ENCODE peak calls at places on chromosome 3, in five cellular contexts. I is A549, K is K562, U is GM12878, F is H1. D is an unnamed sample.
A peak's percentile ranks its signal among the peaks of the same experiment; 100 is the strongest.

GRCh38 chr3:184636774-184637316 is 75.0 kb downstream of the MAGEF1 start:
- DNase-seq in I (peak; percentile 24), K (no peak), U (no peak), F (no peak), D (no peak)

GRCh38 chr3:180329187-180329586 is 272.8 kb upstream of the TTC14 start:
- DNase-seq in I (no peak), K (no peak), U (peak; percentile 43), F (no peak), D (no peak)

GRCh38 chr3:104885214-104885814 is 481.4 kb upstream of the ALCAM start:
- DNase-seq in I (no peak), K (no peak), U (no peak), F (no peak), D (no peak)

GRCh38 chr3:63492464-63492863 is 160.0 kb upstream of the SNTN start:
- DNase-seq in I (no peak), K (no peak), U (no peak), F (no peak), D (no peak)

GRCh38 chr3:40679289-40679688 is 154.5 kb downstream of the ZNF621 start:
- DNase-seq in I (no peak), K (no peak), U (no peak), F (no peak), D (no peak)

GRCh38 chr3:190366145-190366544 is 21.8 kb upstream of the CLDN16 start:
- DNase-seq in I (no peak), K (no peak), U (no peak), F (no peak), D (no peak)

GRCh38 chr3:49104427-49105291 is at the start of gene QARS1:
- DNase-seq in I (peak; percentile 84), K (peak; percentile 94), U (peak; percentile 69), F (peak; percentile 81), D (peak; percentile 94)

GRCh38 chr3:72320911-72321385 is 527.3 kb downstream of the SHQ1 start:
- DNase-seq in I (no peak), K (no peak), U (no peak), F (no peak), D (no peak)

GRCh38 chr3:35680866-35681650 is 41.7 kb downstream of the ARPP21 start:
- DNase-seq in I (no peak), K (no peak), U (no peak), F (no peak), D (no peak)

GRCh38 chr3:32593903-32594525 is 23.4 kb upstream of the DYNC1LI1 start:
- DNase-seq in I (no peak), K (no peak), U (no peak), F (no peak), D (no peak)

GRCh38 chr3:186653079-186653710 is 12.6 kb upstream of the HRG start:
- DNase-seq in I (no peak), K (no peak), U (peak; percentile 61), F (no peak), D (no peak)

GRCh38 chr3:52777127-52777958 is at the start of gene ITIH1:
- DNase-seq in I (no peak), K (no peak), U (no peak), F (no peak), D (no peak)
- TF ChIP-seq HDAC2 in I (no peak), K (no peak), U (no peak), F (no peak), D (peak; percentile 15)

GRCh38 chr3:45906681-45907220 is 20.4 kb downstream of the CCR9 start:
- DNase-seq in I (no peak), K (peak; percentile 43), U (no peak), F (no peak), D (peak; percentile 8)

GRCh38 chr3:45905755-45906154 is 19.4 kb downstream of the CCR9 start:
- DNase-seq in I (no peak), K (no peak), U (no peak), F (no peak), D (no peak)

GRCh38 chr3:45908761-45909160 is 22.4 kb downstream of the CCR9 start:
- DNase-seq in I (no peak), K (no peak), U (no peak), F (no peak), D (no peak)

GRCh38 chr3:45907769-45908705 is 21.7 kb downstream of the CCR9 start:
- DNase-seq in I (no peak), K (no peak), U (no peak), F (no peak), D (no peak)

DNA sequence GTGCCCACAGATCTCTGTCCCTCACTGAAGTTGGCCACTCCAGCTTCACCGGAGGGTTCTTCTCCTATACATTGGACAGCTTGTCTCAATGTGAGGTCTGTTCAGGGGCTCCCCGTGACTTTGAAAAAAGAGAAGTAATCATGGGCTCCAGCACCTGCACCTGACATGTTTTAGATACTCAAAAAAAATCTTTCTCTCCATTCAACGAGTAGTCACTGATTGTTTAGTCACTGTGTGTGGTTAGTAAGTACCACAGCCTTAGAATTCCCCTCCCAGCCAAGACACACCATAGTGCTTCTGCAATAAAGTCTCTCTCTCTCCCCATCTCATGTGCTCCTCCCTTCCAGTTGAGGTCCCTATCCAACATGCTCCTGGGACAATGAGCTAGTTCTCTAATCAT is 18.6 kb downstream of the CCR9 start:
- DNase-seq in I (no peak), K (no peak), U (peak; percentile 21), F (no peak), D (no peak)
- TF ChIP-seq HDAC2 in I (no peak), K (no peak), U (no peak), F (no peak), D (no peak)

GRCh38 chr3:13927295-13927694 is 47.4 kb upstream of the WNT7A start:
- DNase-seq in I (peak; percentile 13), K (no peak), U (no peak), F (no peak), D (peak; percentile 6)
- TF ChIP-seq HDAC2 in I (no peak), K (no peak), U (no peak), F (no peak), D (no peak)

GRCh38 chr3:67011414-67012131 is 13.5 kb downstream of the KBTBD8 start:
- DNase-seq in I (no peak), K (peak; percentile 35), U (no peak), F (no peak), D (no peak)
- TF ChIP-seq HDAC2 in I (no peak), K (peak; percentile 79), U (no peak), F (no peak), D (no peak)

GRCh38 chr3:129185774-129186173 is 2.1 kb upstream of the CNBP start:
- DNase-seq in I (no peak), K (no peak), U (no peak), F (no peak), D (no peak)

GRCh38 chr3:129183569-129184395 is at the start of gene CNBP:
- DNase-seq in I (peak; percentile 94), K (peak; percentile 91), U (peak; percentile 65), F (no peak), D (peak; percentile 83)

GRCh38 chr3:129181834-129182233 is 1.9 kb downstream of the CNBP start:
- DNase-seq in I (no peak), K (no peak), U (no peak), F (no peak), D (no peak)

GRCh38 chr3:129182390-129183180 is 1.1 kb downstream of the CNBP start:
- DNase-seq in I (no peak), K (no peak), U (no peak), F (no peak), D (no peak)

DNA sequence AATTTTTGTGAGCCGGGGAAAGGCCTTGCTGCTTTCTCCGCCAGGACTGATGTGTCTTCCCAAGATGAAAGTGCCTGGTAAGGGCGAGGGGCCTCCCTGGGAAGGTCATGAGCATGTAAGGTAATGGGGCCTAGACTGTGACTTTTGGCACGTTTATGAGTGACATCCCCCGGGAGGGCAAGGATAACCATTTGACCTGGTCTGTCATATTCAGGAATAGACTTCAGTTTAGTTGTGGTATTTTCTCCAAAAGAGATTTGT is 630 bp upstream of the CNBP start:
- DNase-seq in I (peak; percentile 35), K (peak; percentile 24), U (no peak), F (no peak), D (peak; percentile 47)
- TF ChIP-seq HDAC2 in I (no peak), K (peak; percentile 6), U (no peak), F (no peak), D (no peak)

GRCh38 chr3:193165431-193166120 is 75.4 kb upstream of the PLAAT1 start:
- DNase-seq in I (no peak), K (no peak), U (no peak), F (no peak), D (no peak)
- TF ChIP-seq HDAC2 in I (no peak), K (no peak), U (no peak), F (no peak), D (no peak)

DNA sequence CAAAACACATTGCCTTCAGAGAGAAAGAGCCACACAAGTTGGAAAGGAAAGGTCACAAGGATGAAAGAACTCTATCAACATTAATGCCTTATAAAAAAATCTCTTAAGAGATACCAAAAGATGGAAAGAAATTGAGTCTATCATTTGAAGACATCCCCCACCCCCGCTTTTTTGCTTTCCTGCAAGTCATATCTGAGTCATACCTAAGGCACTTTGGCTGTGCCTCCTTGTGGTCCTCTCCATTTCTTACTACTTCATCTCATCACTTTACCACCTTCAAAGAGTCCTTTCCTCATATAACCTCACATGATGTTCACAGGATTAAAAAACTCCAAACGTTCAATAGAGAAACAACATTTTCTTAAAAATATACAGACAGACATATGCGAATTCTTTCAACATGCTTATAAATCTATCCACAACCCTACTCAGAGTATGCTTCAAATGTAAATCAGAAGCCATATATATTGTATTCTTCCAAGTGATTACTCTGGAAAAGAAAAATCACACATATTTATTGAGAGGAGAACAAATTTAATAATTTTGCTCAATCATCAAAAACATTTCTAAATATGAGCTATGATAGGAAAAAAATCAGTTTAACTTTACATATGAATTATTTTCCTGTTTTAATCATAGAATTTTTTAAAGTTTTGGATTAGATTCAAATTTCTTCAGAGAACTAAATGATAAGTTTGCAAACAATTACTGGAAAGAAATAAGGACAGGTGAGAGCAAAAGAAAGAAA is 1003.9 kb upstream of the CFAP20DC start:
- DNase-seq in I (no peak), K (peak; percentile 4), U (no peak), F (no peak), D (no peak)
- TF ChIP-seq HDAC2 in I (no peak), K (no peak), U (no peak), F (no peak), D (no peak)

DNA sequence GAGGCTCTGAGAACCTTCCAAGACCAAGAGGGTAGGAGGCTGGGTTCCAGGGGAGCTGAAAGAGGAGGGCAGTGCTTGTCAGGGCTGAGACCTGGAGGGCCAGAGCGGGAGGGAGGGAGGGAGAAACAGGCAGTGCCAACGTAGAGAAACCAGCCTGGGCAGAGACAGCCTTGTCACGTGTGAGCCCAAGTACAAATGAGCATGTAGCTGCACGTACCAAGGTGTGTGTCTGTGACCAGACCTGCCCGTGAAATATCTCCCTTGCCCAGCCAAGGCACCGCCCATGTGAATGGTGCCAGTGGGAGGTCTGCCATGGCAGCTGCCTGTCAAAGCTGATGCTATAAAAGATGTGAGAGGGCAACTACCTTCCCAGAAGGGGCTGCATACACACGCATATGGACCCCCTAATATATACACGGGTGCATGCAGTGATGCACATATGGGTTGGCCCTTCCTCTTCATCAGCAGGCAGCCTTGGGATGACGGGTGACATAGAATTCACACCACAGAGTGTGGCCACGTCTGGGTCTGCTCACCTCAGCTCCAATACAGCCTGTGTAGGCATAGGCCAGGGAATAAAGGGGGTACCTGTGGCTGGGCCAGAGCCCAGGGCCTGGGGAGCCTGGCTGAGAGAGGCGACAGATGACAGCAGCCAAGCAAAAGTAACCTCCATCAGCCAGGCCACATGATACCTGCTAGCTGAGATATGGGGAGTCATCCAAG is 7.8 kb upstream of the CTDSPL start:
- DNase-seq in I (no peak), K (no peak), U (no peak), F (no peak), D (no peak)
- TF ChIP-seq HDAC2 in I (no peak), K (no peak), U (no peak), F (no peak), D (no peak)